ENCODE peak calls at places on chromosomes 2 and 18, in nine cellular contexts. F is PC-9; T is IMR-90; J is posterior cingulate gyrus; E is naive thymus-derived CD8-positive, alpha-beta T cell; B is dorsolateral prefrontal cortex; L is esophagus squamous epithelium; H is GM13977; Y is CD4-positive, alpha-beta T cell. U is an unnamed sample.

GRCh38 chr2:230927711-230928341 is 2.8 kb upstream of the GPR55 start:
- DNase-seq in F (no peak), T (no peak), J (no peak), E (no peak), B (peak; percentile 27), L (no peak), H (no peak), Y (no peak), U (no peak)

GRCh38 chr2:25481381-25482310 is 139.9 kb upstream of the DNMT3A start:
- DNase-seq in F (no peak), T (peak; percentile 56), J (no peak), E (no peak), B (no peak), L (no peak), H (no peak), Y (no peak), U (no peak)

GRCh38 chr18:54882318-54882717 is 54.0 kb downstream of the RAB27B start:
- DNase-seq in F (no peak), T (no peak), J (no peak), E (no peak), B (no peak), L (no peak), H (no peak), Y (no peak), U (no peak)

GRCh38 chr2:127166221-127166860 is 53.8 kb downstream of the CYP27C1 start:
- DNase-seq in F (no peak), T (no peak), J (no peak), E (no peak), B (no peak), L (no peak), H (no peak), Y (no peak), U (no peak)

GRCh38 chr2:75327334-75327733 is 128.0 kb upstream of the TACR1 start:
- DNase-seq in F (no peak), T (no peak), J (no peak), E (no peak), B (no peak), L (no peak), H (no peak), Y (no peak), U (no peak)

GRCh38 chr18:36296591-36297418 is 708 bp upstream of the FHOD3 start:
- DNase-seq in F (peak; percentile 62), T (peak; percentile 77), J (peak; percentile 72), E (no peak), B (peak; percentile 80), L (no peak), H (peak; percentile 49), Y (no peak), U (peak; percentile 68)

GRCh38 chr2:31228717-31229116 is 5.2 kb upstream of the EHD3 start:
- DNase-seq in F (no peak), T (no peak), J (no peak), E (no peak), B (no peak), L (no peak), H (no peak), Y (no peak), U (no peak)

GRCh38 chr18:58942486-58942885 is 77.8 kb downstream of the ZNF532 start:
- DNase-seq in F (no peak), T (no peak), J (no peak), E (no peak), B (no peak), L (no peak), H (no peak), Y (no peak), U (no peak)

GRCh38 chr2:158753561-158754302 is 41.4 kb upstream of the DAPL1 start:
- DNase-seq in F (peak; percentile 20), T (peak; percentile 68), J (no peak), E (peak; percentile 47), B (no peak), L (no peak), H (peak; percentile 64), Y (peak; percentile 4), U (peak; percentile 67)

U was measured in GM12865.